ENCODE peak calls at places on chromosome 3, in nine cellular contexts. U is tibial nerve, R is ovary, C is spleen, J is vagina, E is breast epithelium, O is HCT116, D is stomach, G is esophagus squamous epithelium. Q is an unnamed sample. For H3K9me3, the result is how much of the 10 kb centered on the place peaks cover.

GRCh38 chr3:51963951-51964451 is 3.3 kb downstream of the PCBP4 start:
- DNase-seq in E (no peak), C (no peak), U (no peak), O (no peak), J (no peak), D (no peak), G (no peak), R (no peak), Q (no peak)

GRCh38 chr3:38404286-38404685 is 49.4 kb upstream of the ACVR2B start:
- DNase-seq in J (no peak), C (no peak), U (no peak), R (no peak), E (no peak), D (no peak), G (no peak), O (no peak), Q (no peak)

GRCh38 chr3:10623578-10624275 is 118.3 kb upstream of the ATP2B2 start:
- DNase-seq in O (no peak), J (no peak), C (peak), E (no peak), G (no peak), R (no peak), U (no peak), D (no peak), Q (no peak)

GRCh38 chr3:192467230-192468186 is 259.8 kb downstream of the FGF12 start:
- DNase-seq in E (no peak), R (peak), D (peak), O (peak), U (peak), C (peak), G (no peak), J (no peak), Q (no peak)

GRCh38 chr3:160869825-160870224 is 113.8 kb downstream of the PPM1L start:
- DNase-seq in D (no peak), J (no peak), R (no peak), U (no peak), C (no peak), O (no peak), G (no peak), E (peak), Q (no peak)

GRCh38 chr3:104437131-104437750 is 929.5 kb upstream of the ALCAM start:
- DNase-seq in C (no peak), D (no peak), G (no peak), U (no peak), E (no peak), J (no peak), O (peak), R (no peak), Q (no peak)

GRCh38 chr3:138960417-138960852 is 13.4 kb downstream of the FOXL2NB start:
- DNase-seq in R (peak), G (no peak), E (no peak), J (no peak), U (no peak), D (no peak), C (no peak), O (no peak), Q (no peak)

GRCh38 chr3:38008971-38009580 is 18.5 kb downstream of the VILL start:
- DNase-seq in D (no peak), U (no peak), G (no peak), E (no peak), O (no peak), R (no peak), C (no peak), J (no peak), Q (no peak)

DNA sequence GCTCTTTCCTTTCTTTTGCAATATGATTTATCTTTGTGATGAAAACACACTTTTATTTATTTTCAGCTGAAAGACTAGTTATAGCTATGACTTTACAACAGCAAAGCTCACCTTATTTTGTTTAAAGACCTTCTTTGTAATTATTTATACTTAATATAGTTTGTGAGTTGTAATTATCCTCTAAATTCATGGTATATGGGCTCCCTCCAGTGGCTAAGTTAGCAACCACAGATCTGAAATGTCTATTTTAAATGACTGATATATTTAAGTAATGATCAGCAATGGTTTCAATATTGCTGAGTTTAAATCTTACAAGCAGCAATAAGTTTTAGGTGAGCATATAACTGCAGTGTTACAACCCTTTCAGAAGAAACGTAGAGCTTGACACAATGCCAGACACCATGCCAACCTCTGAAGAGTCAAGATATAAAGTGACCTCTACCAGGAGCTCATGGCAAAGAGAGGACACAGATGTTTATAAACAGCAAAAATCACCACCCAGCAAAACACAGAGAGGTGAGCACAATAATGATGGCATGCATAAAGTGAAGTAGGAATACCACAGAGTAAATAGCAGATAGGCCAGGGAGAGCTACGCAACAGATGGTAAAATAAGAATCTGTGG is 143.6 kb upstream of the ZNF385D start:
- DNase-seq in C (no peak), E (no peak), U (no peak), O (no peak), J (no peak), R (no peak), D (no peak), G (no peak), Q (no peak)
- TF ChIP-seq CTCF in C (no peak), E (peak), U (peak), O (peak), J (peak), R (no peak), D (peak), G (no peak), Q (peak)

DNA sequence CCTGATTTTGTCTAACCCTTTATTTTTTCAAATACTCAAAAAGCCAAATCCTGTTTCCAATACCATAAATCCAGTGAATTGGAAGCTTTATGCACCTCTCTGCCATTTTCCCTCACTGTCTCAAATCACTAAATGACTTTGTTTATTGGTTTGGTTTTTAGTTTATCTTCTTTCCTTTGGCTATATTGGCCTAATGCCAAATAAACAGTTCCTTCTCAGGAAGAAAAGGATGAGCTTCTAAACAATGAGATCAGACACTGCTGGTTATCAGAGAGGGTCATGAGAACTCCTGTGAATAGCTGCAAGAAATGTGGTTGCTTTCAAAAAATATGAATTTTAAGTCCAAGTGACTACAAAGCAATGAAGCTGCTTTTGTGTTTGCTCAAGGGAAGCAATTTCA is 359.9 kb downstream of the MECOM start:
- DNase-seq in U (no peak), E (no peak), O (no peak), J (no peak), D (no peak), R (no peak), G (no peak), C (no peak), Q (no peak)
- TF ChIP-seq POLR2A in U (no peak), E (no peak), O (no peak), J (no peak), D (no peak), R (no peak), G (no peak), C (no peak), Q (no peak)

GRCh38 chr3:45407634-45408033 is 19.3 kb downstream of the LARS2 start:
- DNase-seq in D (no peak), G (no peak), J (no peak), U (no peak), R (no peak), C (no peak), E (no peak), O (no peak), Q (no peak)
- H3K9me3 ChIP-seq in D (under half), G (under half), J (under half), U (under half), R (under half), C (under half), E (under half), O (under half), Q (under half)

GRCh38 chr3:101640256-101640655 is 36.7 kb downstream of the ZBTB11 start:
- DNase-seq in R (no peak), G (no peak), E (no peak), J (no peak), D (no peak), C (no peak), U (no peak), O (no peak), Q (no peak)

GRCh38 chr3:101642441-101642840 is 34.5 kb downstream of the ZBTB11 start:
- DNase-seq in J (no peak), D (no peak), C (no peak), R (no peak), E (no peak), O (no peak), G (no peak), U (no peak), Q (peak)

GRCh38 chr3:101643861-101644613 is 32.9 kb downstream of the ZBTB11 start:
- DNase-seq in O (peak), U (no peak), C (no peak), G (no peak), J (no peak), D (no peak), E (no peak), R (no peak), Q (peak)

GRCh38 chr3:101646726-101647125 is 30.2 kb downstream of the ZBTB11 start:
- DNase-seq in C (no peak), J (no peak), G (no peak), E (no peak), D (no peak), U (no peak), O (no peak), R (no peak), Q (no peak)

DNA sequence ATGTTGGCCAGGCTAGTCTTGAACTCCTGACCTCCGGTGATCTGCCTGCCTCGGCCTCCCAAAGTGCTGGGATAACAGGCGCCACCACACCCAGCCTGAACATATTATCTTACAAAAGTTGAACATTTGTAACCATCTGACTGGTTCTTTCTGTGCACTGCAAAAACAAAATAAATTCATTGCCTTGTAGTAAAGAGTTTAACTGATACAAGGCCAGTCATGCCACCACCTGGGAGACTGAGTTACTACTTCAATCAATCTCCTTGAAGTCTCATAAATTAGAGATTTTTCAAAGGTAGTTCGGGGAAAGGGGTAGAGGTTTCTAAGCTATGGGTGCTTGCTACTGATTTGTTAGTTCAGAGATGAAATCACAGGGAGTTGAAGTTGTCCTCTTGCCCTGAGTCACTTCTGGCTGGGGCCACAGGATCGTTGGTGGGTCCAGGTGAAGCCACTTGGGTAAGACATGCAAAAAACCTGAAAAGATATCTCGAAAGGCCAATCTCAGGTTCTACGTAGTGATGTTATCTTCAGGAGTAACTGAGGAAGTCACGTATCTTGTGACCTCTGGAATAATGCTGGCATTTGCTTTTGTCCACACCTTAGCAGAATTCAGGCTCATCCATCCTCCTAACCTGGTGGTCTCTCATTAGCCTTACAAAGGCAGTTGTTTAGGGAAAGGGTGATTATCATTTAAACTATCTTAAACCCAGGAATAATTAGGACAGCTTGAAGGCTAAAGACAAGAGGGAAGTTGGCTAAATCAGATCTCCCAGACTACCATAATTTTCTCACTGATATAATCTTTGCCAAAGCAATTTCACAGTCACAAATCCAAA is 33.7 kb downstream of the ZBTB11 start:
- DNase-seq in D (no peak), G (no peak), J (no peak), O (no peak), E (no peak), R (no peak), C (no peak), U (no peak), Q (peak)
- TF ChIP-seq CTCF in D (no peak), G (no peak), J (no peak), O (no peak), E (no peak), R (no peak), C (no peak), U (no peak), Q (no peak)